ENCODE peak calls at places on chromosomes 16 and 17, in four cellular contexts. D is HEK293T, T is HepG2, V is H1. E is an unnamed sample.

GRCh38 chr17:1087381-1088241 is 90.7 kb downstream of the TIMM22 start:
- DNase-seq in D (peak; percentile 79), T (no peak), V (no peak), E (no peak)

GRCh38 chr17:77373298-77374169 is 232.8 kb downstream of the SEC14L1 start:
- DNase-seq in T (no peak), V (no peak), D (peak; percentile 66), E (no peak)

GRCh38 chr17:68792042-68792685 is 163.0 kb downstream of the ABCA8 start:
- DNase-seq in V (no peak), D (no peak), T (no peak), E (no peak)

GRCh38 chr17:57637668-57638010 is 107.5 kb downstream of the CCDC182 start:
- DNase-seq in D (no peak), V (no peak), T (no peak), E (no peak)

GRCh38 chr16:78961464-78961863 is 639.1 kb downstream of the MAF start:
- DNase-seq in V (no peak), D (no peak), T (no peak), E (peak; percentile 51)

GRCh38 chr17:74584307-74584706 is 7.8 kb downstream of the CD300LD start:
- DNase-seq in T (no peak), V (no peak), D (no peak), E (no peak)

GRCh38 chr16:62853887-62854286 is 817.6 kb upstream of the CDH8 start:
- DNase-seq in T (no peak), V (no peak), D (no peak), E (no peak)

GRCh38 chr17:10803830-10804498 is at the start of gene TMEM238L:
- DNase-seq in T (no peak), V (no peak), D (no peak), E (no peak)

GRCh38 chr16:4686497-4687210 is 6.7 kb upstream of the NUDT16L1 start:
- DNase-seq in V (no peak), D (no peak), T (no peak), E (no peak)

GRCh38 chr17:82967268-82968032 is 112.0 kb upstream of the METRNL start:
- DNase-seq in T (no peak), V (no peak), D (no peak), E (no peak)

GRCh38 chr16:75063549-75064082 is 53.0 kb downstream of the LDHD start:
- DNase-seq in V (no peak), T (no peak), D (no peak), E (no peak)

GRCh38 chr16:11250091-11250785 is 5.8 kb downstream of the SOCS1 start:
- DNase-seq in D (no peak), V (no peak), T (no peak), E (no peak)

GRCh38 chr17:44779211-44780025 is 20.6 kb downstream of the ADAM11 start:
- DNase-seq in D (peak; percentile 78), V (peak; percentile 54), T (peak; percentile 66), E (peak; percentile 17)

GRCh38 chr17:51029568-51030463 is 90.9 kb downstream of the SPAG9 start:
- DNase-seq in T (no peak), D (no peak), V (no peak), E (no peak)

GRCh38 chr17:31321971-31322370 is 549 bp upstream of the EVI2A start:
- DNase-seq in V (no peak), T (no peak), D (no peak), E (no peak)

GRCh38 chr16:4801962-4802658 is at the start of gene ROGDI:
- DNase-seq in V (peak; percentile 70), D (peak; percentile 65), T (peak; percentile 80), E (no peak)

GRCh38 chr16:30784215-30784614 is 2.8 kb downstream of the ZNF629 start:
- DNase-seq in V (no peak), D (no peak), T (no peak), E (no peak)

GRCh38 chr17:42706732-42707131 is 24.4 kb downstream of the CNTNAP1 start:
- DNase-seq in D (no peak), V (no peak), T (no peak), E (peak; percentile 65)
- TF ChIP-seq SUZ12 in D (no peak), V (no peak), T (no peak), E (no peak)

DNA sequence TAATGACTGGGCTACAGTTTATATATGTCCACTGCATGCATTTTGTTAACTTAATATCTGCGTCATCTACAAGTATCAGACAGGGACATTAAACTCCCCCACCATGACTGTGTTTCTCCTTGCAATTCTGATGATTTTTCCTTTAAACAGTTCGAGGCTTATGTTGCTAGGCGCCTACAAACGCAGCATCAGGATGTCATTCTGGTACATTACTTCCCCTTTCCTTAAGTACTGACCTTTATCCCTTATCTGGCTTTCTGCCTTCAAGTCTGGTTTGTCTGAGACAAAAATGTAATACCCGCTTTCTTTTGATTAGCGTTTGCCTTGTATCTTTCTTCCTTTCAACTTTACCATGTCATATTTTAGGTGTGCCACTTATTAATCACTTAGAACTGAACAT is 362.4 kb downstream of the SLC39A11 start:
- DNase-seq in T (no peak), V (no peak), D (no peak), E (no peak)
- TF ChIP-seq SUZ12 in T (no peak), V (no peak), D (no peak), E (no peak)

DNA sequence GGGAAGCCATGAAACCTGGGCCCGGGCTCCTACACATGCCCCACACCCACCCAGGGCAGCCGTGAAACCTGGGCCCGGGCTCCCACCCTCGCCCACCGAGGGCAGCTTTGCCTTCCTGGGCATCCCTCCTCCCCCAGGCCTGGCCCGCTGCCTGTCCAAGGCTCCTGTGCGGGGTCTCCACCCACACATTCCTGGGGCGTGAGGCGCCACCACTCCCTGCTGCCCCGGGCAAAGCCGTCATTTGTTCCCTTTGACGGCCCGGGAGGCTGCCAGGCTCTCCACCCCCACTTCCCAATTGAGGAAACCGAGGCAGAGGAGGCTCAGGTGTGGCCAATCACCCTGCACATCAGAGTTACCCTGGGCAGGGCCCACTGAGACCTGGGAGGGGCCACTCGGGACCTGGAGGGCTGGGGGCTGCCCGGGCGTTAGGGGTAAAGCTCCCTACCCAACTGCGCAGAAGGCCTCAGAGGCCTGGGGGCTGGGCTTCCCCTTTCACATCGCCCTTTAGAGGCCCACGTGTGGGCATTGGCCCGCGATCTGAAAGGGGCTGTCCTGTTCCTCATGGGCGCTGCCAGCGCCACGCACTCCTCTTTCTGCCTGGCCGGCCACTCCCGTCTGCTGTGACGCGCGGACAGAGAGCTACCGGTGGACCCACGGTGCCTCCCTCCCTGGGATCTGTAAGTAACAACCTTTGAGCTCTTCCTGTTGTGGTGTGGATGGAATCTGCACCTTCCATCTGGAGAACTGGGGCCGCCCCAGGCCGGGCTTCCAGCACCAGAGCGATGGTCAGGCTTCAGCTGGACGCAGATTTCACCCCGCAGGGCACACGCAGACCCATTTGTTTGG is at the start of gene MSLN:
- DNase-seq in T (peak; percentile 61), D (no peak), V (no peak), E (no peak)
- TF ChIP-seq SUZ12 in T (no peak), D (no peak), V (no peak), E (no peak)

GRCh38 chr17:73575470-73576235 is 68.6 kb downstream of the SDK2 start:
- DNase-seq in T (no peak), D (no peak), V (no peak), E (no peak)
- TF ChIP-seq SUZ12 in T (no peak), D (no peak), V (no peak), E (no peak)

GRCh38 chr17:6554336-6554735 is 2.0 kb downstream of the PITPNM3 start:
- DNase-seq in D (no peak), V (no peak), T (no peak), E (no peak)

GRCh38 chr17:6549384-6550036 is 6.8 kb downstream of the PITPNM3 start:
- DNase-seq in T (no peak), D (no peak), V (no peak), E (no peak)

GRCh38 chr17:6551356-6551755 is 5.0 kb downstream of the PITPNM3 start:
- DNase-seq in V (no peak), D (no peak), T (no peak), E (no peak)

GRCh38 chr17:6554871-6555330 is 1.5 kb downstream of the PITPNM3 start:
- DNase-seq in V (no peak), T (no peak), D (no peak), E (no peak)

GRCh38 chr17:6551909-6552768 is 4.2 kb downstream of the PITPNM3 start:
- DNase-seq in V (no peak), D (no peak), T (no peak), E (no peak)
- TF ChIP-seq SUZ12 in V (no peak), D (no peak), T (no peak), E (no peak)

DNA sequence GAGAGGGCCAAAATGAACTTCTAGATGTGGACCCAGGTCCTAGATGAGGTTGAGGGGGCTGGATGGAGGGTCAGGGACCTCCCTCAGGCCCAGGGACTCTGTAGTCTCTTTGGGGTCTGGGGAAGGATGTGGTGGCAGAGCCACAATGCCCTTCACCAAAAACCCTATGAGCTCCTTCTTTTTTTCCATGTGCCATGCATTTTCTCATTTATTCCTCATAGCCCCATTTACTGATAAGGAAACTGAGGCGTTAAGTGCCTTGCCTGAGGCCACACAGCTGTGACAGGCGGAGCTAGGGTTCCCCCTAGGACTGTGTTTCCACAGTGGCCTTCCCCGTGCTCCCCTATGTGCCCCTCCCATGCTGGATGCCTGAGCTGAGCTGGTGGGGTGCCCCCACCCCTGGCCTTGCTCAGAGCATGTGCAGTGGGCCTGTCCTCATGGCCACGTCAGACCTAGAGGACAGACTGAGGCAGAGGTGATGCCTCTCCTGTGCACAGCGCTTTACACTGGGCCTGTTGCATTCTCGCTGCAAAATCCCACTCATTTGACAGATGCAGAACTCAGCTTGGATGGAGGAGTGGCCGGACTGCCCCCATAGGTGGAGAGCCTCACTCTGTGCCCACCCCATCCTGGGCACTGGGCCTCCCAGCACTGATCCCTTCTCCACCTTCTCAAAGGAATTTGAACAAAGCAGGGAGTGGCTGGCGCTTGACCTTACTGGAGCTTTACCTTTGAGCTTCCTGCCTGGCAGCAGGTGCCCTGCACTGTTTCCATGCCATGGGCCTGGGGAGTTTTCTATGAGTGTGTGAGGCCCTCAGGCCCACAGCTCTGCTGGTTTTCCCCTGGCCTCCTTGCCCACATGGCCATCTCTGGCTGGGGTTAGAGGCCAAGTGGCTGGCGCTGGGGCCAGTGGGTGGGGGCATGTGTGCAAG is 2.5 kb downstream of the MAP2K3 start:
- DNase-seq in D (no peak), T (peak; percentile 33), V (no peak), E (no peak)
- TF ChIP-seq SUZ12 in D (no peak), T (no peak), V (no peak), E (no peak)

GRCh38 chr16:73068546-73069401 is 20.8 kb upstream of the ZFHX3 start:
- DNase-seq in V (no peak), T (peak; percentile 63), D (peak; percentile 76), E (no peak)
- TF ChIP-seq SUZ12 in V (no peak), T (no peak), D (no peak), E (no peak)

GRCh38 chr16:2985457-2985856 is 5.2 kb upstream of the PKMYT1 start:
- DNase-seq in D (no peak), T (no peak), V (no peak), E (no peak)
- TF ChIP-seq SUZ12 in D (no peak), T (no peak), V (no peak), E (no peak)

E was measured in GM12878.